ENCODE peak calls at places on chromosomes 6 and 20, in six cellular contexts. T, N, R, P, H and E are unnamed samples.

GRCh38 chr6:119856136-119856535 is 506.6 kb upstream of the MAN1A1 start:
- DNase-seq in P (no peak), H (no peak), T (peak), R (no peak), N (no peak), E (no peak)

GRCh38 chr20:45337367-45338120 is 10.7 kb downstream of the SDC4 start:
- DNase-seq in P (peak), N (no peak), T (peak), H (peak), R (no peak), E (no peak)

GRCh38 chr6:167892835-167893234 is 66.1 kb downstream of the AFDN start:
- DNase-seq in T (no peak), N (no peak), H (no peak), P (no peak), R (no peak), E (no peak)

GRCh38 chr6:87968435-87969278 is 79.0 kb upstream of the SPACA1 start:
- DNase-seq in H (peak), P (no peak), R (no peak), N (peak), T (peak), E (peak)

GRCh38 chr6:56172144-56172543 is 75.2 kb downstream of the COL21A1 start:
- DNase-seq in T (no peak), R (no peak), N (no peak), H (no peak), P (no peak), E (no peak)

GRCh38 chr6:13336553-13336952 is 8.2 kb upstream of the TBC1D7 start:
- DNase-seq in H (peak), T (peak), R (peak), P (peak), N (peak), E (peak)

GRCh38 chr20:40739841-40740240 is 50.8 kb upstream of the MAFB start:
- DNase-seq in P (no peak), R (no peak), T (no peak), H (no peak), N (no peak), E (no peak)

GRCh38 chr20:33664085-33664761 is 2.1 kb downstream of the C20orf144 start:
- DNase-seq in R (no peak), N (no peak), T (no peak), P (no peak), H (no peak), E (no peak)

GRCh38 chr6:28807682-28808280 is 116.0 kb downstream of the TRIM27 start:
- DNase-seq in R (no peak), P (no peak), N (no peak), H (no peak), T (peak), E (peak)

GRCh38 chr6:139587469-139587868 is 213.0 kb upstream of the CITED2 start:
- DNase-seq in P (no peak), T (peak), R (no peak), H (no peak), N (no peak), E (no peak)

GRCh38 chr20:5870462-5871021 is 79.8 kb downstream of the TRMT6 start:
- DNase-seq in N (no peak), H (no peak), R (no peak), P (no peak), T (no peak), E (no peak)

GRCh38 chr6:139398658-139399057 is 24.2 kb upstream of the CITED2 start:
- DNase-seq in N (no peak), T (no peak), P (no peak), R (no peak), H (no peak), E (no peak)

GRCh38 chr6:133623065-133623464 is 265.8 kb upstream of the TCF21 start:
- DNase-seq in P (no peak), R (no peak), N (no peak), H (no peak), T (peak), E (no peak)

GRCh38 chr6:39836621-39837020 is 44.4 kb downstream of the DAAM2 start:
- DNase-seq in H (no peak), T (no peak), P (no peak), R (no peak), N (no peak), E (no peak)

GRCh38 chr20:58162976-58163375 is 65.5 kb downstream of the ANKRD60 start:
- DNase-seq in P (no peak), N (no peak), R (no peak), H (no peak), T (no peak), E (no peak)

GRCh38 chr6:105402090-105402980 is 547 bp downstream of the PREP start:
- DNase-seq in T (peak), P (no peak), H (peak), R (no peak), N (peak), E (peak)

GRCh38 chr6:165439928-165440554 is 130.6 kb upstream of the C6orf118 start:
- DNase-seq in N (no peak), P (no peak), T (peak), H (no peak), R (no peak), E (peak)

GRCh38 chr6:137903933-137904821 is 37.1 kb downstream of the TNFAIP3 start:
- DNase-seq in N (no peak), H (no peak), R (no peak), T (no peak), P (no peak), E (no peak)

GRCh38 chr6:33075568-33076405 is at the start of gene HLA-DPB1:
- DNase-seq in N (no peak), T (peak), R (no peak), H (no peak), P (no peak), E (no peak)

GRCh38 chr20:15895126-15895525 is 678.1 kb downstream of the KIF16B start:
- DNase-seq in N (no peak), R (no peak), P (no peak), H (no peak), T (peak), E (no peak)

GRCh38 chr6:121901432-121901831 is 466.0 kb downstream of the GJA1 start:
- DNase-seq in H (no peak), T (no peak), R (no peak), P (no peak), N (no peak), E (no peak)

GRCh38 chr6:79868098-79868722 is 79.1 kb downstream of the ELOVL4 start:
- DNase-seq in N (peak), R (no peak), H (no peak), P (no peak), T (peak), E (peak)

GRCh38 chr20:52268184-52268583 is 76.6 kb upstream of the ZFP64 start:
- DNase-seq in R (no peak), P (no peak), N (no peak), H (no peak), T (peak), E (no peak)

GRCh38 chr20:37528442-37529213 is 952 bp upstream of the BLCAP start:
- DNase-seq in R (no peak), N (no peak), P (no peak), T (no peak), H (no peak), E (no peak)

GRCh38 chr6:87907521-87907920 is 140.1 kb upstream of the SPACA1 start:
- DNase-seq in R (no peak), T (peak), H (no peak), P (no peak), N (no peak), E (no peak)

GRCh38 chr20:64142546-64142945 is 21.7 kb upstream of the MYT1 start:
- DNase-seq in N (no peak), R (no peak), H (no peak), P (peak), T (no peak), E (peak)

GRCh38 chr20:59291740-59292139 is 8.7 kb upstream of the EDN3 start:
- DNase-seq in T (no peak), N (no peak), H (no peak), P (no peak), R (no peak), E (no peak)

GRCh38 chr6:47097092-47097945 is 55.2 kb upstream of the ADGRF1 start:
- DNase-seq in R (peak), P (no peak), N (peak), H (peak), T (peak), E (peak)

GRCh38 chr6:151679081-151679480 is 128.4 kb upstream of the ESR1 start:
- DNase-seq in T (peak), R (no peak), N (no peak), H (no peak), P (peak), E (no peak)

GRCh38 chr6:72683797-72684196 is 61.9 kb downstream of the KCNQ5 start:
- DNase-seq in T (no peak), H (no peak), R (no peak), N (no peak), P (no peak), E (no peak)